ENCODE peak calls at places on chromosomes 7 and 10, in five cellular contexts. S is activated T-cell treated with anti-CD3 and anti-CD28 coated beads for 1 hour, N is bronchial epithelial cell, L is transverse colon, Y is NCI-H1092 treated with DMSO at 0.1 percent for 48 hours. E is an unnamed sample.

GRCh38 chr7:5590596-5591546 is 167.2 kb upstream of the TNRC18 start:
- DNase-seq in S (no peak), N (no peak), L (no peak), Y (no peak), E (no peak)

GRCh38 chr10:97907211-97907610 is 57.6 kb downstream of the GOLGA7B start:
- DNase-seq in L (no peak), S (no peak), Y (no peak), N (no peak), E (no peak)

GRCh38 chr7:149524399-149524798 is 26.8 kb upstream of the ZNF746 start:
- DNase-seq in Y (no peak), S (no peak), L (no peak), N (peak), E (no peak)

GRCh38 chr7:23918856-23919255 is 208.8 kb downstream of the STK31 start:
- DNase-seq in Y (no peak), N (no peak), L (no peak), S (no peak), E (no peak)

GRCh38 chr7:112180223-112180622 is 26.0 kb downstream of the DOCK4 start:
- DNase-seq in L (no peak), N (no peak), S (no peak), Y (no peak), E (no peak)

GRCh38 chr7:11213246-11213645 is 239.6 kb downstream of the PHF14 start:
- DNase-seq in Y (no peak), L (no peak), S (no peak), N (no peak), E (no peak)

GRCh38 chr10:58773942-58774341 is 261.3 kb downstream of the BICC1 start:
- DNase-seq in L (no peak), Y (no peak), S (no peak), N (no peak), E (no peak)

GRCh38 chr7:87027900-87028299 is 31.6 kb downstream of the ELAPOR2 start:
- DNase-seq in S (no peak), N (no peak), L (no peak), Y (no peak), E (no peak)

GRCh38 chr7:157518514-157519175 is 181.8 kb downstream of the DNAJB6 start:
- DNase-seq in S (no peak), N (no peak), Y (no peak), L (no peak), E (no peak)

GRCh38 chr7:77813180-77813579 is 14.6 kb downstream of the PHTF2 start:
- DNase-seq in Y (no peak), L (no peak), N (no peak), S (no peak), E (no peak)

GRCh38 chr7:34652784-34653183 is 5.2 kb upstream of the NPSR1 start:
- DNase-seq in Y (no peak), N (no peak), L (peak), S (no peak), E (no peak)

GRCh38 chr10:28728396-28728795 is 51.1 kb downstream of the BAMBI start:
- DNase-seq in Y (no peak), N (peak), S (no peak), L (no peak), E (no peak)

GRCh38 chr10:125084191-125085186 is 75.9 kb downstream of the CTBP2 start:
- DNase-seq in L (no peak), N (peak), S (no peak), Y (peak), E (no peak)

GRCh38 chr10:15884447-15884846 is 24.1 kb upstream of the MINDY3 start:
- DNase-seq in Y (no peak), L (no peak), N (no peak), S (no peak), E (no peak)

GRCh38 chr7:121081327-121081936 is 92.9 kb downstream of the CPED1 start:
- DNase-seq in S (no peak), L (no peak), N (peak), Y (peak), E (peak)

GRCh38 chr7:23604296-23604640 is 7.1 kb downstream of the CCDC126 start:
- DNase-seq in Y (no peak), L (no peak), N (peak), S (no peak), E (no peak)

GRCh38 chr10:105797234-105797890 is 1156.3 kb downstream of the SORCS3 start:
- DNase-seq in Y (no peak), L (no peak), N (peak), S (no peak), E (no peak)

GRCh38 chr7:108875139-108875538 is 305.5 kb downstream of the DNAJB9 start:
- DNase-seq in S (no peak), N (no peak), L (no peak), Y (no peak), E (no peak)

GRCh38 chr10:11036424-11037011 is 18.8 kb downstream of the CELF2 start:
- DNase-seq in L (peak), Y (peak), S (no peak), N (peak), E (no peak)

GRCh38 chr7:27096756-27097514 is 1.1 kb upstream of the HOXA1 start:
- DNase-seq in S (no peak), Y (peak), L (peak), N (no peak), E (no peak)

GRCh38 chr10:118401708-118402107 is 59.6 kb upstream of the FAM204A start:
- DNase-seq in N (no peak), S (no peak), Y (no peak), L (no peak), E (no peak)

GRCh38 chr7:141071260-141071854 is 2.5 kb upstream of the TMEM178B start:
- DNase-seq in L (peak), N (no peak), Y (peak), S (no peak), E (peak)

GRCh38 chr7:120867932-120868331 is 10.0 kb upstream of the TSPAN12 start:
- DNase-seq in N (peak), S (no peak), Y (no peak), L (peak), E (no peak)

GRCh38 chr7:102912742-102913141 is at the start of gene LRRC17:
- DNase-seq in N (no peak), Y (peak), L (no peak), S (no peak), E (peak)

GRCh38 chr7:120805636-120806388 is 52.1 kb downstream of the TSPAN12 start:
- DNase-seq in N (peak), Y (peak), L (peak), S (peak), E (peak)

GRCh38 chr7:30321089-30321991 is 36.9 kb downstream of the ZNRF2 start:
- DNase-seq in Y (peak), L (no peak), N (no peak), S (no peak), E (no peak)